ENCODE peak calls at places on chromosomes 4 and X, in ten cellular contexts. One of them, this sample, is unnamed.

GRCh38 chr4:152074573-152074972 is 313.8 kb upstream of the GATB start:
- DNase-seq in A172: no peak
- DNase-seq in T-cell: no peak
- DNase-seq in activated CD4-positive, alpha-beta T cell treated with anti-CD3 and anti-CD28 coated beads, Interleukin-2, amount 50 U/mL, for 1 hour: no peak
- DNase-seq in A549: no peak
- DNase-seq in stimulated activated CD4-positive, alpha-beta T cell treated with anti-CD3 and anti-CD28 coated beads, Interleukin-4, amount 100 ng/mL, for 48 hours: no peak
- DNase-seq in OCI-LY7: no peak
- DNase-seq in BJ: no peak
- DNase-seq in effector memory CD4-positive, alpha-beta T cell: no peak
- DNase-seq in T1000: no peak
- DNase-seq in this sample: peak; percentile 33

GRCh38 chrX:45031830-45032229 is 158.8 kb downstream of the KDM6A start:
- DNase-seq in A172: no peak
- DNase-seq in T-cell: no peak
- DNase-seq in activated CD4-positive, alpha-beta T cell treated with anti-CD3 and anti-CD28 coated beads, Interleukin-2, amount 50 U/mL, for 1 hour: no peak
- DNase-seq in A549: no peak
- DNase-seq in stimulated activated CD4-positive, alpha-beta T cell treated with anti-CD3 and anti-CD28 coated beads, Interleukin-4, amount 100 ng/mL, for 48 hours: no peak
- DNase-seq in OCI-LY7: no peak
- DNase-seq in BJ: no peak
- DNase-seq in effector memory CD4-positive, alpha-beta T cell: no peak
- DNase-seq in T1000: no peak
- DNase-seq in this sample: no peak

GRCh38 chrX:78321809-78322208 is 5.6 kb downstream of the CYSLTR1 start:
- DNase-seq in A172: no peak
- DNase-seq in T-cell: peak; percentile 49
- DNase-seq in activated CD4-positive, alpha-beta T cell treated with anti-CD3 and anti-CD28 coated beads, Interleukin-2, amount 50 U/mL, for 1 hour: peak; percentile 28
- DNase-seq in A549: no peak
- DNase-seq in stimulated activated CD4-positive, alpha-beta T cell treated with anti-CD3 and anti-CD28 coated beads, Interleukin-4, amount 100 ng/mL, for 48 hours: no peak
- DNase-seq in OCI-LY7: peak; percentile 75
- DNase-seq in BJ: no peak
- DNase-seq in effector memory CD4-positive, alpha-beta T cell: peak; percentile 27
- DNase-seq in T1000: no peak
- DNase-seq in this sample: no peak

GRCh38 chrX:41541381-41541780 is 94.2 kb downstream of the NYX start:
- DNase-seq in A172: no peak
- DNase-seq in T-cell: no peak
- DNase-seq in activated CD4-positive, alpha-beta T cell treated with anti-CD3 and anti-CD28 coated beads, Interleukin-2, amount 50 U/mL, for 1 hour: no peak
- DNase-seq in A549: no peak
- DNase-seq in stimulated activated CD4-positive, alpha-beta T cell treated with anti-CD3 and anti-CD28 coated beads, Interleukin-4, amount 100 ng/mL, for 48 hours: no peak
- DNase-seq in OCI-LY7: no peak
- DNase-seq in BJ: no peak
- DNase-seq in effector memory CD4-positive, alpha-beta T cell: no peak
- DNase-seq in T1000: no peak
- DNase-seq in this sample: no peak

GRCh38 chrX:107684956-107685385 is 56.7 kb downstream of the PRPS1 start:
- DNase-seq in A172: peak; percentile 18
- DNase-seq in T-cell: no peak
- DNase-seq in activated CD4-positive, alpha-beta T cell treated with anti-CD3 and anti-CD28 coated beads, Interleukin-2, amount 50 U/mL, for 1 hour: no peak
- DNase-seq in A549: peak; percentile 39
- DNase-seq in stimulated activated CD4-positive, alpha-beta T cell treated with anti-CD3 and anti-CD28 coated beads, Interleukin-4, amount 100 ng/mL, for 48 hours: no peak
- DNase-seq in OCI-LY7: no peak
- DNase-seq in BJ: no peak
- DNase-seq in effector memory CD4-positive, alpha-beta T cell: no peak
- DNase-seq in T1000: no peak
- DNase-seq in this sample: peak; percentile 81

GRCh38 chr4:69133993-69134392 is 37.7 kb downstream of the UGT2B7 start:
- DNase-seq in A172: no peak
- DNase-seq in T-cell: no peak
- DNase-seq in activated CD4-positive, alpha-beta T cell treated with anti-CD3 and anti-CD28 coated beads, Interleukin-2, amount 50 U/mL, for 1 hour: no peak
- DNase-seq in A549: no peak
- DNase-seq in stimulated activated CD4-positive, alpha-beta T cell treated with anti-CD3 and anti-CD28 coated beads, Interleukin-4, amount 100 ng/mL, for 48 hours: no peak
- DNase-seq in OCI-LY7: no peak
- DNase-seq in BJ: no peak
- DNase-seq in effector memory CD4-positive, alpha-beta T cell: no peak
- DNase-seq in T1000: no peak
- DNase-seq in this sample: no peak

GRCh38 chr4:176781739-176782100 is 11.0 kb downstream of the VEGFC start:
- DNase-seq in A172: no peak
- DNase-seq in T-cell: no peak
- DNase-seq in activated CD4-positive, alpha-beta T cell treated with anti-CD3 and anti-CD28 coated beads, Interleukin-2, amount 50 U/mL, for 1 hour: no peak
- DNase-seq in A549: no peak
- DNase-seq in stimulated activated CD4-positive, alpha-beta T cell treated with anti-CD3 and anti-CD28 coated beads, Interleukin-4, amount 100 ng/mL, for 48 hours: no peak
- DNase-seq in OCI-LY7: no peak
- DNase-seq in BJ: no peak
- DNase-seq in effector memory CD4-positive, alpha-beta T cell: no peak
- DNase-seq in T1000: no peak
- DNase-seq in this sample: no peak

GRCh38 chr4:182240161-182241130 is 2.8 kb upstream of the TENM3 start:
- DNase-seq in A172: peak; percentile 97
- DNase-seq in T-cell: no peak
- DNase-seq in activated CD4-positive, alpha-beta T cell treated with anti-CD3 and anti-CD28 coated beads, Interleukin-2, amount 50 U/mL, for 1 hour: no peak
- DNase-seq in A549: peak; percentile 79
- DNase-seq in stimulated activated CD4-positive, alpha-beta T cell treated with anti-CD3 and anti-CD28 coated beads, Interleukin-4, amount 100 ng/mL, for 48 hours: no peak
- DNase-seq in OCI-LY7: no peak
- DNase-seq in BJ: peak; percentile 46
- DNase-seq in effector memory CD4-positive, alpha-beta T cell: no peak
- DNase-seq in T1000: peak; percentile 58
- DNase-seq in this sample: no peak

GRCh38 chrX:107485019-107485418 is 35.6 kb downstream of the FRMPD3 start:
- DNase-seq in A172: no peak
- DNase-seq in T-cell: no peak
- DNase-seq in activated CD4-positive, alpha-beta T cell treated with anti-CD3 and anti-CD28 coated beads, Interleukin-2, amount 50 U/mL, for 1 hour: no peak
- DNase-seq in A549: no peak
- DNase-seq in stimulated activated CD4-positive, alpha-beta T cell treated with anti-CD3 and anti-CD28 coated beads, Interleukin-4, amount 100 ng/mL, for 48 hours: no peak
- DNase-seq in OCI-LY7: peak; percentile 34
- DNase-seq in BJ: no peak
- DNase-seq in effector memory CD4-positive, alpha-beta T cell: no peak
- DNase-seq in T1000: no peak
- DNase-seq in this sample: no peak

GRCh38 chr4:185782523-185782922 is 29.5 kb downstream of the SORBS2 start:
- DNase-seq in A172: no peak
- DNase-seq in T-cell: no peak
- DNase-seq in activated CD4-positive, alpha-beta T cell treated with anti-CD3 and anti-CD28 coated beads, Interleukin-2, amount 50 U/mL, for 1 hour: no peak
- DNase-seq in A549: no peak
- DNase-seq in stimulated activated CD4-positive, alpha-beta T cell treated with anti-CD3 and anti-CD28 coated beads, Interleukin-4, amount 100 ng/mL, for 48 hours: no peak
- DNase-seq in OCI-LY7: no peak
- DNase-seq in BJ: no peak
- DNase-seq in effector memory CD4-positive, alpha-beta T cell: no peak
- DNase-seq in T1000: no peak
- DNase-seq in this sample: peak; percentile 86

GRCh38 chrX:39896951-39897740 is 200.6 kb downstream of the BCOR start:
- DNase-seq in A172: peak; percentile 59
- DNase-seq in T-cell: no peak
- DNase-seq in activated CD4-positive, alpha-beta T cell treated with anti-CD3 and anti-CD28 coated beads, Interleukin-2, amount 50 U/mL, for 1 hour: no peak
- DNase-seq in A549: peak; percentile 38
- DNase-seq in stimulated activated CD4-positive, alpha-beta T cell treated with anti-CD3 and anti-CD28 coated beads, Interleukin-4, amount 100 ng/mL, for 48 hours: no peak
- DNase-seq in OCI-LY7: no peak
- DNase-seq in BJ: no peak
- DNase-seq in effector memory CD4-positive, alpha-beta T cell: no peak
- DNase-seq in T1000: no peak
- DNase-seq in this sample: no peak

This sample was measured in dermis microvascular lymphatic vessel endothelial cell.